ENCODE peak calls at places on chromosome 5, in four cellular contexts. O is lower lobe of right lung, W is pancreas, H is fibroblast of lung. U is an unnamed sample.

GRCh38 chr5:15533124-15533893 is 33.3 kb downstream of the FBXL7 start:
- DNase-seq in W (no peak), O (no peak), H (peak; percentile 64), U (no peak)

GRCh38 chr5:10457682-10458574 is 16.2 kb downstream of the ROPN1L start:
- DNase-seq in W (no peak), O (no peak), H (no peak), U (no peak)

GRCh38 chr5:77316871-77317661 is 106.6 kb downstream of the PDE8B start:
- DNase-seq in O (no peak), W (no peak), H (no peak), U (no peak)

GRCh38 chr5:55004728-55005127 is 19.3 kb upstream of the GZMK start:
- DNase-seq in H (peak; percentile 61), W (no peak), O (no peak), U (no peak)

GRCh38 chr5:9971301-9971700 is 278.4 kb downstream of the ATPSCKMT start:
- DNase-seq in W (no peak), O (no peak), H (no peak), U (no peak)

GRCh38 chr5:126538579-126538978 is 56.4 kb downstream of the ALDH7A1 start:
- DNase-seq in H (no peak), O (no peak), W (no peak), U (no peak)

GRCh38 chr5:137401946-137402345 is 97.2 kb downstream of the SPOCK1 start:
- DNase-seq in O (no peak), H (no peak), W (no peak), U (no peak)

GRCh38 chr5:157387683-157388093 is 72.3 kb upstream of the NIPAL4 start:
- DNase-seq in O (no peak), H (peak; percentile 98), W (no peak), U (no peak)

GRCh38 chr5:176466245-176466871 is 18.2 kb downstream of the FAF2 start:
- DNase-seq in W (no peak), O (no peak), H (peak; percentile 79), U (no peak)

GRCh38 chr5:116455061-116455460 is 119.6 kb downstream of the SEMA6A start:
- DNase-seq in O (no peak), W (no peak), H (peak; percentile 82), U (no peak)

GRCh38 chr5:33102551-33102950 is 338.2 kb upstream of the TARS1 start:
- DNase-seq in H (peak; percentile 85), W (no peak), O (no peak), U (no peak)

GRCh38 chr5:107519900-107520354 is 150.8 kb downstream of the EFNA5 start:
- DNase-seq in O (no peak), H (peak; percentile 40), W (no peak), U (no peak)

GRCh38 chr5:95725071-95725820 is 5.9 kb upstream of the RHOBTB3 start:
- DNase-seq in O (no peak), H (peak; percentile 77), W (no peak), U (no peak)

GRCh38 chr5:150253416-150254208 is 36.0 kb downstream of the CAMK2A start:
- DNase-seq in O (no peak), H (no peak), W (no peak), U (no peak)
- H3K4me1 ChIP-seq in O (no peaks in the 10 kb centered on the region), H (no peaks in the 10 kb centered on the region), W (no peaks in the 10 kb centered on the region), U (no peaks in the 10 kb centered on the region)

GRCh38 chr5:113683211-113683610 is 169.7 kb downstream of the YTHDC2 start:
- DNase-seq in W (no peak), O (no peak), H (no peak), U (no peak)

GRCh38 chr5:113678924-113679575 is 165.6 kb downstream of the YTHDC2 start:
- DNase-seq in O (no peak), W (no peak), H (peak; percentile 19), U (no peak)

GRCh38 chr5:113680534-113680933 is 167.0 kb downstream of the YTHDC2 start:
- DNase-seq in O (no peak), W (no peak), H (peak; percentile 5), U (no peak)

GRCh38 chr5:113686599-113686998 is 173.1 kb downstream of the YTHDC2 start:
- DNase-seq in H (no peak), O (no peak), W (no peak), U (no peak)

DNA sequence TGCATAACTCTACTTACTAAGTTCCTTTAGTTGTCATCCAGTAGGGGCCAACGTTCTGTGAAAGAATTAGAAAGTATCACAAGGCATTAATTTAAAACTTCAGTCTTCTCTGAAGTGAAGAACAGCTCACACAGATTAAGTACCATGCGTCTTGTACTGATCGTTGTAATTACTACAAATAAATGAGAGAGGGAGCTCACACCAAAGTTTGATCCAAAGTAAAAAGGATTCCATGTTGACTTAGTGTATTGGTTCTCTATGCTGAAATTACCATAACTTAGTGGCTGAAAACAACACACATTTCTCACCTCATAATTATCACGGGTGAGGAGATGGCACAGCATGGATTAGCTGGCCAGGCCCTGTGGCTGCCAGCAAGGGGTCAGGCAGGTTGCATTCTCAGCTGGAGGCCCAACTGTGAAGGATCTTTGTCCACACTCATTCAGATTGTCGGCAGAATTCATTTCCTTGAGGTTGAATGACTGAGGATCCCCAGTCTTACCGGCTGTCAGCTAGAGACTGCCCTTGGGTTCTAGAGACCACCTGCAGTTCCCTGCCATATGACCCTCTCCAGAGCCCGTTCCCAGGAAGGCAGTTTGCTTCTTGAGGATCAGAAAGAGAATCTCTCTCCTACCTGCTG is 169.1 kb downstream of the YTHDC2 start:
- DNase-seq in O (no peak), W (no peak), H (no peak), U (no peak)
- TF ChIP-seq CTCF in O (no peak), W (no peak), H (no peak), U (peak; percentile 5)

GRCh38 chr5:139650689-139651501 is 2.7 kb downstream of the CXXC5 start:
- DNase-seq in O (peak; percentile 75), H (no peak), W (peak; percentile 90), U (peak; percentile 59)

GRCh38 chr5:139652788-139653241 is 4.7 kb downstream of the CXXC5 start:
- DNase-seq in W (no peak), H (peak; percentile 53), O (no peak), U (peak; percentile 49)

GRCh38 chr5:139650031-139650688 is 2.0 kb downstream of the CXXC5 start:
- DNase-seq in H (no peak), W (peak; percentile 84), O (peak; percentile 50), U (peak; percentile 76)

GRCh38 chr5:139651863-139652787 is 4.0 kb downstream of the CXXC5 start:
- DNase-seq in O (peak; percentile 84), W (peak; percentile 84), H (peak; percentile 94), U (peak; percentile 91)

DNA sequence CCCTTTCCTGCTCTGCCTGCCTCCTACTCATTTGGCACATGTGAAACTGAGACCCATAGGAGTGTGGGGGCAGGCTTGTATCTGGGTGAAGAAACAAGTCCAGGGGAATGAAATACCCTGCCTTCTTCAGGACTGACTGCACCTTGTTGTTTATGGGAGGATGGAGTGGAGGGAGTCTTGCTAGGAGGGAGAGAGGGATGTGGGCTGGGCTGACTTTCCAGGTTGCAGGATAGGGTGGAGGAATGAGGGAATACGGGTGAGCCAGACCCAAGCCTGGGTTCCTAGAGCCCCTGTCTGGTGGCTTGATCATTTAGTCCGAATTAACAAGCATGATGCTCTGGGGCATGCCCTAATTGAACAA is 3.3 kb downstream of the CXXC5 start:
- DNase-seq in H (no peak), W (no peak), O (peak; percentile 14), U (no peak)
- H3K4me3 ChIP-seq in H (no peak overlapping the region), W (no peak overlapping the region), O (peak overlapping the region; percentile 94), U (peak overlapping the region; percentile 99)

DNA sequence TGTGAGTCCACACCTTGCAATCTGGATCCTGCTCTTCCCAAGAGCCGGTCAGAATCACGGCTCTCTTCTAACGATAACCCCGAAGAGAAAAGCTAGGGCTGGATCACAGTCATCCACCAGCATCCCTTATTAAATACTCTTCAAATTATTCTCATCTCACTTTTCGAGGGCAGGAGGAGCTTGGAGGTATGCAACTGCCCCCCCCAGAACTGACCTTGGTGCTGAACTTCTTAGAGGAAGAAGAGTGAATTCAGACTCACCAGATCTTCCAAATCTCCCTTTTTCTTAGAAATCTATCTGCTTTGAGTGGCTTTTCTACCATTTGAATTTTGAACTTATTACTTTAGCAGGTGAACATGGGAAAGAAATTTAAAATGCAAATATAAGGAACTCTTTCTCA is 75.7 kb downstream of the MED10 start:
- DNase-seq in O (no peak), W (no peak), H (no peak), U (no peak)
- H3K4me1 ChIP-seq in O (no peaks in the 10 kb centered on the region), W (no peaks in the 10 kb centered on the region), H (no peaks in the 10 kb centered on the region), U (no peaks in the 10 kb centered on the region)

GRCh38 chr5:140764177-140765020 is 21.5 kb upstream of the PCDHA1 start:
- DNase-seq in W (no peak), H (no peak), O (no peak), U (no peak)

GRCh38 chr5:140767444-140767843 is 18.5 kb upstream of the PCDHA1 start:
- DNase-seq in W (no peak), O (no peak), H (no peak), U (no peak)
- TF ChIP-seq CTCF in W (no peak), O (no peak), H (no peak), U (no peak)

DNA sequence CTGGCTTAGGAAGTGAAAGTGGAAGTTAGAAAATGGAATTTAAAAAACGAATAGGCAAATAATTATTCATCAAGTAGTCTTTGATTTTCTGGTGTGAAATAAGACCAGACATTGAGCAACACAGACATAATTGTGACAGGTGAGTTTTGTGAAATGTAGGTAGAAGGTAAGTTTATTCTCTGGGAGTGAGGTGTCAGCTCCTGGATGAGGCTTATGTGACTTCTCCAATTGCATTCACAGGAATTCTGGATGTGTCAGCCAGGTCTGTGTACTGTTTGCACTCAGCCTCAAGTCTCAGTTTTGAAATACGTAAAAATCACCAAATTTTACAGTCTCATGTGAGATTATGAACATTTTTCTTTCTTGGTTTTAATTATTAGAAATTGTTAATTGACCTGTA is 537.6 kb downstream of the CETN3 start:
- DNase-seq in O (no peak), W (no peak), H (no peak), U (no peak)
- H3K4me3 ChIP-seq in O (no peak overlapping the region), W (no peak overlapping the region), H (no peak overlapping the region), U (peak overlapping the region; percentile 14)

U was measured in psoas muscle.